ENCODE peak calls at places on chromosomes 12 and 14, in eight cellular contexts. I is stimulated activated CD8-positive, alpha-beta memory T cell treated with anti-CD3 and anti-CD28 coated beads, Interleukin-2, amount 100 ng/mL, for 1 hour; W is substantia nigra; Q is skeletal muscle cell; S is osteocyte; A is GM06990; C is non-pigmented ciliary epithelial cell; P is activated T-cell treated with anti-CD3 and anti-CD28 coated beads, Interleukin-2, amount 50 U/mL, for 72 hours. Y is an unnamed sample.

GRCh38 chr12:101086490-101086889 is 123.5 kb downstream of the SLC5A8 start:
- DNase-seq in P (no peak), S (no peak), C (peak; percentile 22), I (no peak), W (no peak), A (no peak), Q (peak; percentile 64), Y (no peak)

GRCh38 chr12:59833408-59833807 is 237.6 kb downstream of the SLC16A7 start:
- DNase-seq in C (no peak), Q (no peak), W (no peak), P (no peak), S (no peak), I (no peak), A (no peak), Y (no peak)

GRCh38 chr12:119334459-119335170 is at the start of gene CCDC60:
- DNase-seq in S (no peak), I (no peak), Q (no peak), W (no peak), C (no peak), A (peak; percentile 1), P (no peak), Y (no peak)

GRCh38 chr14:88551936-88552565 is 2.8 kb downstream of the PTPN21 start:
- DNase-seq in P (no peak), Q (no peak), C (no peak), W (no peak), S (no peak), I (no peak), A (no peak), Y (no peak)

GRCh38 chr14:30214456-30215090 is 286.9 kb upstream of the PRKD1 start:
- DNase-seq in Q (peak; percentile 53), C (no peak), A (no peak), W (peak; percentile 9), P (peak; percentile 1), S (no peak), I (no peak), Y (peak; percentile 10)

GRCh38 chr12:21073822-21074460 is 57.1 kb upstream of the SLCO1B1 start:
- DNase-seq in S (no peak), C (peak; percentile 93), A (no peak), I (no peak), P (no peak), W (no peak), Q (peak; percentile 4), Y (no peak)

GRCh38 chr14:60931206-60931605 is 49.7 kb downstream of the TRMT5 start:
- DNase-seq in W (no peak), A (no peak), I (no peak), C (no peak), S (no peak), P (no peak), Q (peak; percentile 49), Y (no peak)

GRCh38 chr12:6267007-6267721 is 43.3 kb upstream of the PLEKHG6 start:
- DNase-seq in A (no peak), P (peak; percentile 80), I (no peak), Q (no peak), S (no peak), C (no peak), W (no peak), Y (no peak)

GRCh38 chr12:109389146-109389545 is 41.4 kb downstream of the MYO1H start:
- DNase-seq in A (no peak), C (no peak), Q (no peak), P (no peak), S (no peak), W (no peak), I (no peak), Y (no peak)

GRCh38 chr14:103680491-103681231 is 34.6 kb downstream of the XRCC3 start:
- DNase-seq in P (no peak), S (no peak), Q (no peak), C (no peak), A (no peak), W (no peak), I (no peak), Y (no peak)

GRCh38 chr14:95683793-95684192 is 2.4 kb upstream of the TCL1B start:
- DNase-seq in C (no peak), A (no peak), W (no peak), S (no peak), Q (no peak), P (peak; percentile 40), I (no peak), Y (no peak)

GRCh38 chr14:104659146-104659545 is 30.3 kb upstream of the INF2 start:
- DNase-seq in A (no peak), C (no peak), S (no peak), W (no peak), Q (no peak), I (no peak), P (no peak), Y (no peak)

GRCh38 chr12:120167529-120168095 is 26.9 kb downstream of the GCN1 start:
- DNase-seq in Q (no peak), I (no peak), W (no peak), S (no peak), C (no peak), A (peak; percentile 40), P (no peak), Y (no peak)

GRCh38 chr12:132595183-132595582 is 15.2 kb downstream of the LRCOL1 start:
- DNase-seq in C (no peak), I (no peak), Q (no peak), W (no peak), P (no peak), A (no peak), S (no peak), Y (no peak)

GRCh38 chr12:10941369-10941768 is 2.3 kb upstream of the TAS2R14 start:
- DNase-seq in P (no peak), I (no peak), Q (no peak), S (no peak), A (no peak), C (no peak), W (no peak), Y (no peak)

GRCh38 chr14:92173668-92174067 is 51.9 kb downstream of the CPSF2 start:
- DNase-seq in Q (no peak), A (no peak), C (peak; percentile 15), W (no peak), I (no peak), S (no peak), P (no peak), Y (no peak)

GRCh38 chr12:13175499-13175898 is 21.0 kb upstream of the EMP1 start:
- DNase-seq in C (no peak), I (no peak), P (no peak), W (no peak), S (no peak), Q (no peak), A (no peak), Y (no peak)

GRCh38 chr12:105455250-105455649 is 124.8 kb downstream of the C12orf75 start:
- DNase-seq in W (no peak), P (no peak), C (no peak), Q (no peak), I (no peak), A (no peak), S (no peak), Y (no peak)

GRCh38 chr12:102950950-102951490 is 6.5 kb upstream of the ASCL1 start:
- DNase-seq in S (no peak), W (no peak), C (no peak), I (no peak), Q (no peak), P (no peak), A (no peak), Y (no peak)

Y was measured in frontal cortex.